ENCODE peak calls at places on chromosomes 6 and 20, in seven cellular contexts. W, L, U, C, B, H and J are unnamed samples.

GRCh38 chr20:56663660-56664059 is 34.6 kb downstream of the TFAP2C start:
- DNase-seq in W (no peak), L (no peak), U (no peak), C (no peak), B (no peak), H (no peak), J (no peak)

GRCh38 chr6:42783876-42784738 is 2.3 kb downstream of the BICRAL start:
- DNase-seq in W (peak; percentile 81), L (peak; percentile 14), U (peak; percentile 18), C (peak; percentile 25), B (peak; percentile 41), H (no peak), J (peak; percentile 32)

GRCh38 chr20:63625771-63626423 is 1.0 kb downstream of the GMEB2 start:
- DNase-seq in W (peak; percentile 41), L (peak; percentile 22), U (peak; percentile 76), C (peak; percentile 15), B (peak; percentile 46), H (no peak), J (peak; percentile 22)

GRCh38 chr20:58312836-58313235 is 3.3 kb downstream of the RAB22A start:
- DNase-seq in W (no peak), L (no peak), U (no peak), C (no peak), B (no peak), H (no peak), J (no peak)

GRCh38 chr6:5191722-5192121 is 69.0 kb downstream of the LYRM4 start:
- DNase-seq in W (no peak), L (no peak), U (no peak), C (no peak), B (peak; percentile 64), H (no peak), J (no peak)

GRCh38 chr20:62209850-62210495 is 10.1 kb downstream of the HRH3 start:
- DNase-seq in W (no peak), L (no peak), U (no peak), C (no peak), B (no peak), H (no peak), J (no peak)

GRCh38 chr6:129312865-129313264 is 397.1 kb downstream of the ARHGAP18 start:
- DNase-seq in W (no peak), L (peak; percentile 80), U (no peak), C (peak; percentile 58), B (peak; percentile 67), H (no peak), J (peak; percentile 75)

GRCh38 chr6:98831057-98832031 is 3.0 kb upstream of the POU3F2 start:
- DNase-seq in W (no peak), L (no peak), U (no peak), C (no peak), B (no peak), H (no peak), J (no peak)

GRCh38 chr20:38132156-38132909 is 32.7 kb downstream of the TGM2 start:
- DNase-seq in W (no peak), L (no peak), U (no peak), C (no peak), B (no peak), H (no peak), J (no peak)

GRCh38 chr6:130034815-130035146 is 16.4 kb downstream of the L3MBTL3 start:
- DNase-seq in W (no peak), L (no peak), U (no peak), C (no peak), B (no peak), H (no peak), J (no peak)

GRCh38 chr20:51767018-51767866 is 948 bp downstream of the ATP9A start:
- DNase-seq in W (peak; percentile 93), L (no peak), U (peak; percentile 18), C (peak; percentile 25), B (no peak), H (no peak), J (no peak)

GRCh38 chr6:61134028-61134427 is 1152.0 kb downstream of the KHDRBS2 start:
- DNase-seq in W (no peak), L (no peak), U (no peak), C (no peak), B (no peak), H (no peak), J (no peak)

GRCh38 chr20:21182832-21183563 is 57.1 kb downstream of the KIZ start:
- DNase-seq in W (peak; percentile 3), L (peak; percentile 64), U (no peak), C (peak; percentile 88), B (peak; percentile 76), H (no peak), J (peak; percentile 63)

GRCh38 chr20:61954276-61955021 is 111.2 kb downstream of the TAF4 start:
- DNase-seq in W (peak; percentile 27), L (no peak), U (no peak), C (no peak), B (no peak), H (no peak), J (no peak)

GRCh38 chr20:17558154-17558940 is 11.5 kb upstream of the DSTN start:
- DNase-seq in W (peak; percentile 44), L (peak; percentile 87), U (no peak), C (peak; percentile 94), B (peak; percentile 92), H (no peak), J (peak; percentile 95)

GRCh38 chr6:43301081-43301870 is 3.2 kb downstream of the SLC22A7 start:
- DNase-seq in W (no peak), L (no peak), U (no peak), C (no peak), B (no peak), H (no peak), J (no peak)

GRCh38 chr20:52303281-52303950 is 111.8 kb upstream of the ZFP64 start:
- DNase-seq in W (no peak), L (no peak), U (no peak), C (no peak), B (no peak), H (no peak), J (no peak)

GRCh38 chr6:7323074-7323473 is 10.1 kb upstream of the SSR1 start:
- DNase-seq in W (no peak), L (no peak), U (no peak), C (no peak), B (no peak), H (no peak), J (no peak)

GRCh38 chr20:23178806-23179205 is 92.7 kb upstream of the CD93 start:
- DNase-seq in W (no peak), L (no peak), U (no peak), C (no peak), B (peak; percentile 47), H (no peak), J (peak; percentile 54)

GRCh38 chr6:89208551-89208950 is 8.6 kb downstream of the GABRR1 start:
- DNase-seq in W (no peak), L (no peak), U (no peak), C (no peak), B (peak; percentile 2), H (no peak), J (no peak)

GRCh38 chr20:56454754-56455153 is 13.7 kb upstream of the RTF2 start:
- DNase-seq in W (no peak), L (no peak), U (no peak), C (no peak), B (no peak), H (no peak), J (no peak)

GRCh38 chr6:2799936-2800527 is 34.8 kb downstream of the WRNIP1 start:
- DNase-seq in W (no peak), L (no peak), U (no peak), C (no peak), B (no peak), H (peak; percentile 39), J (no peak)

GRCh38 chr20:41408986-41409385 is 42.4 kb upstream of the EMILIN3 start:
- DNase-seq in W (no peak), L (no peak), U (no peak), C (no peak), B (no peak), H (peak; percentile 30), J (no peak)

GRCh38 chr20:61982240-61982950 is 83.3 kb downstream of the TAF4 start:
- DNase-seq in W (no peak), L (no peak), U (no peak), C (no peak), B (no peak), H (no peak), J (no peak)

GRCh38 chr6:136764522-136764993 is 27.7 kb downstream of the MAP3K5 start:
- DNase-seq in W (no peak), L (no peak), U (peak; percentile 91), C (no peak), B (no peak), H (no peak), J (no peak)
- H3K4me3 ChIP-seq in W (no peak overlapping the region), L (no peak overlapping the region), U (peak overlapping the region; percentile 47), C (no peak overlapping the region), B (no peak overlapping the region), H (no peak overlapping the region), J (no peak overlapping the region)

DNA sequence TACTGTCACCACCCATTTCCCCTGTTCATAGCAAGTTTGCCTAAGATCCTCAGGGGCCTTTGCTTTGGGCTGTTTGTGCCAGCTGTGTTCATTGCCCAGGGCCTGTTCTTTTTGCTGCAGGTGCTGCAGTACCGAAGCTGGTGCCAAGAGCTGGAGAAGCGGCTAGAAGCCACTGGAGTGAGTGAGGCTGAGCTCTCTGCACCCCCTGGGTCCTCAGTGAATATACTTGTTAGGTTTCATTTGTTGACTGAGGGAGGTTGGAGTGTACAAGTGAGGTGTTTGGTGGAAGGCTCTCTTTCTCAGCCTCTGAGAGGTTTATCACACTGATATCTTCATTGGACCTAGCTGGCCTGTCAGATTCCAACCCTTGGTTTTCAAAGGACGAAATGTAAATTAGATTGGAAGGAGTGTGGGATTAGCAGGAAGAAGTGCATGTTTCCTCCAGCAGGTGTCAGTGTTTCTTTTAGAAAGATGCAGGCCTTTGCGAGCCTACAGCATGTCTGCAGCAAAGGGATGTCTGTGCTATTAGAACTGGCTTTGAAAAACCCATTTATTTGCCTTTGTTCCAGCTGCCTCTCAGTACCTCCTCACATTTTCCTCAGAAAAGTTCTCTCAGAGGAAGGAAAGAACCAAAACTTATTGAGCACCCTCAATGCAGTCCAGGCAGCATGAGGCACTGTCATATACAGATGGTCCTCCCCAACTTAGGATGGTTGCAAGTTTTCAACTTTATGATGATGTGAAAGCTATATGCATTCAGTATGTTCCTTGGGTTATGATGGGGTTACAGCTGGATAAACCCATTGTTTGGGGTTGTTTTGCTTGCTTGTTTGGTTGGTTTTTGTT is 8.3 kb downstream of the CEP250 start:
- DNase-seq in W (peak; percentile 87), L (peak; percentile 59), U (peak; percentile 75), C (peak; percentile 82), B (peak; percentile 89), H (no peak), J (peak; percentile 73)
- TF ChIP-seq CTCF in W (peak; percentile 60), L (peak; percentile 82), U (peak; percentile 79), C (peak; percentile 66), B (peak; percentile 86), H (peak; percentile 72), J (peak; percentile 81)

GRCh38 chr20:25088267-25088666 is 6.3 kb upstream of the VSX1 start:
- DNase-seq in W (no peak), L (no peak), U (no peak), C (no peak), B (no peak), H (no peak), J (no peak)
- H3K4me3 ChIP-seq in W (no peak overlapping the region), L (no peak overlapping the region), U (no peak overlapping the region), C (no peak overlapping the region), B (no peak overlapping the region), H (no peak overlapping the region), J (no peak overlapping the region)

DNA sequence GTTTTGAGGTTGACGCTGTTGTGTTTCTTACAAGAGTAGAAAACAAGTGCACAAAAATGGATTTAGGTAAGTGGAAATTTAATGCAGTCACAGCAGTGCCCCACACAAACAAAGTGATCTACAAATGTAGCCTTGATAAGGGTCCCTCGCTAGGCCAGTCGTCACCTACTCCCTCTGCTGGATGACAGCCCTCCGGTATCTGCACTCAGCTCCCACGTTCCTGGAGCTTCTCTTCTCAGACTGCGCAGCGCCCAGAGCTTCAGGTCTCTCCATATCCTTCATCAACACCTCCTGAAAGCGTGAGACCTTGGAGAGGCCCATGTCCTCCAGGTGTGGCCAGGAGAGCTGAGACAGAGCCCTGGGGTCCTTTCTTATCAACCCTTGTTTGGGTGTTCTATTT is 58.3 kb upstream of the MAP3K4 start:
- DNase-seq in W (no peak), L (no peak), U (no peak), C (no peak), B (no peak), H (no peak), J (no peak)
- TF ChIP-seq CTCF in W (no peak), L (peak; percentile 53), U (no peak), C (no peak), B (peak; percentile 12), H (no peak), J (no peak)